ENCODE peak calls at places on chromosome 14, in five cellular contexts. F, P, T, R and E are unnamed samples.

GRCh38 chr14:28141662-28142061 is 624.9 kb upstream of the FOXG1 start:
- DNase-seq in F (no peak), P (no peak), T (no peak), R (no peak), E (no peak)

GRCh38 chr14:53842938-53843337 is 113.7 kb downstream of the BMP4 start:
- DNase-seq in F (peak; percentile 41), P (no peak), T (no peak), R (no peak), E (no peak)

GRCh38 chr14:51603495-51603894 is 48.2 kb upstream of the FRMD6 start:
- DNase-seq in F (no peak), P (no peak), T (no peak), R (no peak), E (no peak)

GRCh38 chr14:73276836-73277235 is 39.5 kb downstream of the PAPLN start:
- DNase-seq in F (no peak), P (no peak), T (no peak), R (no peak), E (no peak)

GRCh38 chr14:33564774-33565630 is 385.9 kb downstream of the EGLN3 start:
- DNase-seq in F (peak; percentile 80), P (no peak), T (no peak), R (peak; percentile 99), E (no peak)

GRCh38 chr14:46008348-46008747 is 643.2 kb downstream of the RPL10L start:
- DNase-seq in F (no peak), P (no peak), T (no peak), R (no peak), E (no peak)

GRCh38 chr14:99118046-99118721 is 153.8 kb downstream of the BCL11B start:
- DNase-seq in F (no peak), P (no peak), T (no peak), R (no peak), E (no peak)

GRCh38 chr14:34254596-34254995 is 207.4 kb downstream of the SPTSSA start:
- DNase-seq in F (no peak), P (no peak), T (no peak), R (no peak), E (no peak)

GRCh38 chr14:53273671-53274072 is 120.5 kb upstream of the DDHD1 start:
- DNase-seq in F (no peak), P (no peak), T (no peak), R (no peak), E (no peak)

GRCh38 chr14:23115918-23116317 is 3.1 kb downstream of the CEBPE start:
- DNase-seq in F (no peak), P (no peak), T (no peak), R (no peak), E (no peak)

GRCh38 chr14:25371053-25371452 is 321.1 kb upstream of the STXBP6 start:
- DNase-seq in F (no peak), P (no peak), T (no peak), R (no peak), E (no peak)

GRCh38 chr14:48027115-48027514 is 351.7 kb upstream of the MDGA2 start:
- DNase-seq in F (no peak), P (no peak), T (no peak), R (no peak), E (no peak)

GRCh38 chr14:56098021-56098420 is 20.2 kb upstream of the PELI2 start:
- DNase-seq in F (no peak), P (no peak), T (no peak), R (no peak), E (no peak)

GRCh38 chr14:67352055-67352454 is 7.5 kb downstream of the ATP6V1D start:
- DNase-seq in F (no peak), P (no peak), T (no peak), R (no peak), E (no peak)

GRCh38 chr14:101109981-101110728 is 206.6 kb upstream of the RTL1 start:
- DNase-seq in F (no peak), P (no peak), T (no peak), R (no peak), E (no peak)

GRCh38 chr14:94162466-94162865 is 11.7 kb upstream of the PPP4R4 start:
- DNase-seq in F (no peak), P (no peak), T (no peak), R (no peak), E (no peak)

GRCh38 chr14:103056322-103057027 is 874 bp downstream of the CDC42BPB start:
- DNase-seq in F (no peak), P (peak; percentile 85), T (no peak), R (no peak), E (no peak)

GRCh38 chr14:100714205-100714781 is 12.4 kb upstream of the DLK1 start:
- DNase-seq in F (no peak), P (no peak), T (no peak), R (peak; percentile 79), E (no peak)

GRCh38 chr14:76098047-76098446 is 53.7 kb upstream of the GPATCH2L start:
- DNase-seq in F (no peak), P (no peak), T (no peak), R (no peak), E (no peak)

GRCh38 chr14:92680781-92681650 is 67.4 kb downstream of the LGMN start:
- DNase-seq in F (peak; percentile 83), P (peak; percentile 77), T (peak; percentile 42), R (peak; percentile 93), E (peak; percentile 16)

GRCh38 chr14:77025744-77026165 is 2.8 kb downstream of the IRF2BPL start:
- DNase-seq in F (no peak), P (no peak), T (no peak), R (no peak), E (no peak)

GRCh38 chr14:56552615-56553014 is 27.0 kb upstream of the TMEM260 start:
- DNase-seq in F (no peak), P (no peak), T (no peak), R (peak; percentile 46), E (no peak)

GRCh38 chr14:101128478-101129450 is 225.2 kb upstream of the RTL1 start:
- DNase-seq in F (no peak), P (peak; percentile 31), T (peak; percentile 7), R (no peak), E (peak; percentile 52)

GRCh38 chr14:100294963-100295330 is 11.3 kb downstream of the SLC25A29 start:
- DNase-seq in F (no peak), P (no peak), T (no peak), R (no peak), E (no peak)

GRCh38 chr14:68373124-68373646 is 419.7 kb downstream of the ZFP36L1 start:
- DNase-seq in F (no peak), P (no peak), T (no peak), R (no peak), E (no peak)
- H3K27ac ChIP-seq in F (no peak overlapping the region), P (no peak overlapping the region), T (no peak overlapping the region), R (no peak overlapping the region), E (no peak overlapping the region)

DNA sequence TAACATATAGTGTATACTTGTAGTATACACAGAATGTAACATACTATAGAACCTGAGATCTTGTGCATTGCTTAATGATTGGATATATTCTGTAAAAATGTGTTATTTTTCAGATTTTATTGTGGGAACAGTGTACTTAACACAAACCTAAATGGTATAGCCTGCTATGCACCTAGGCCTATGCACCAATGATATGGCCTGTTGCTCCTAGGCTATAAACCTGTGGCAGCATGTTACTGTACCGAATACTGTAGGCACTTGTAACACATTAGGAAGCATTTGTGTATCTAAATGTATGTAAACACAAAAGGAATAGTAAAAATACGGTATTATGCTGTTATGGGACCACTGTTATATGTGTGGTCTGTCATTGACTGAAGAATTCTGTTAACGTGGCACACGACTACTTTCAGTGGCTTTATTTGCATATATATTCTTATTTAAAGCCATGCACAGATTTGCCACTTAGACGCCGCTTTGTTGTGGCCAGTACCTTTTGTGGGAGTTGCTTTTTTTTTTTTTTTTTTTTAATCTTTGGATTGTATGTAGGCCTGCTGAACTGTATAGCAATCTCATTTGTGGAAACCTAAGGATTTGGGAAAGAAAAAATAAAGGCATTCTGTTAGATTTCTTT is 7.4 kb downstream of the PAPOLA start:
- DNase-seq in F (no peak), P (no peak), T (no peak), R (peak; percentile 56), E (no peak)
- H3K27ac ChIP-seq in F (no peak overlapping the region), P (no peak overlapping the region), T (no peak overlapping the region), R (peak overlapping the region; percentile 0), E (no peak overlapping the region)

DNA sequence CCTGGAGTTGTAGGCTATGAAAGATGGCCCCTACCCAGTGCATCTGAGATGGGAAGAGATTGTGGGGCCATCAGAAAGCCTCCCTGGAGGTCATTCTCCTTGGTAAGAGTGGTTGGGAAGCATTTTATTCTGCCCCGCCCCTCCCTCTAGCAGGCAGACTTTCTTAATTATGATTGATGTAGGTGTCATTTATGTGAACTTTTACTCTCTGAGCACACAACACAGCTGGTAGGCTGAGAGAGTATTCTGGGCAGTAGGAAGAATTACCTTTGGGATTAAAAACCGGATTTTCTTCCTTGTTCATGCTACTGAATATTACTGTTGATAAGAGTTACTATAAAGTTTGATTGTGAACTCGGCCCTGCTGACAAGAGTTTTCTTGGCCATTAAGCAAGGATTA is 266.8 kb downstream of the TTC6 start:
- DNase-seq in F (no peak), P (no peak), T (no peak), R (no peak), E (no peak)
- H3K27ac ChIP-seq in F (no peak overlapping the region), P (no peak overlapping the region), T (no peak overlapping the region), R (no peak overlapping the region), E (no peak overlapping the region)

DNA sequence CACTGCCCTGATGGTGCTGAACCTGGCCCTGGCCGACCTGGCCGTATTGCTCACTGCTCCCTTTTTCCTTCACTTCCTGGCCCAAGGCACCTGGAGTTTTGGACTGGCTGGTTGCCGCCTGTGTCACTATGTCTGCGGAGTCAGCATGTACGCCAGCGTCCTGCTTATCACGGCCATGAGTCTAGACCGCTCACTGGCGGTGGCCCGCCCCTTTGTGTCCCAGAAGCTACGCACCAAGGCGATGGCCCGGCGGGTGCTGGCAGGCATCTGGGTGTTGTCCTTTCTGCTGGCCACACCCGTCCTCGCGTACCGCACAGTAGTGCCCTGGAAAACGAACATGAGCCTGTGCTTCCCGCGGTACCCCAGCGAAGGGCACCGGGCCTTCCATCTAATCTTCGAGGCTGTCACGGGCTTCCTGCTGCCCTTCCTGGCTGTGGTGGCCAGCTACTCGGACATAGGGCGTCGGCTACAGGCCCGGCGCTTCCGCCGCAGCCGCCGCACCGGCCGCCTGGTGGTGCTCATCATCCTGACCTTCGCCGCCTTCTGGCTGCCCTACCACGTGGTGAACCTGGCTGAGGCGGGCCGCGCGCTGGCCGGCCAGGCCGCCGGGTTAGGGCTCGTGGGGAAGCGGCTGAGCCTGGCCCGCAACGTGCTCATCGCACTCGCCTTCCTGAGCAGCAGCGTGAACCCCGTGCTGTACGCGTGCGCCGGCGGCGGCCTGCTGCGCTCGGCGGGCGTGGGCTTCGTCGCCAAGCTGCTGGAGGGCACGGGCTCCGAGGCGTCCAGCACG is 4.7 kb downstream of the LTB4R start:
- DNase-seq in F (no peak), P (peak; percentile 76), T (no peak), R (no peak), E (no peak)
- H3K27ac ChIP-seq in F (peak overlapping the region; percentile 98), P (peak overlapping the region; percentile 38), T (peak overlapping the region; percentile 47), R (no peak overlapping the region), E (no peak overlapping the region)

DNA sequence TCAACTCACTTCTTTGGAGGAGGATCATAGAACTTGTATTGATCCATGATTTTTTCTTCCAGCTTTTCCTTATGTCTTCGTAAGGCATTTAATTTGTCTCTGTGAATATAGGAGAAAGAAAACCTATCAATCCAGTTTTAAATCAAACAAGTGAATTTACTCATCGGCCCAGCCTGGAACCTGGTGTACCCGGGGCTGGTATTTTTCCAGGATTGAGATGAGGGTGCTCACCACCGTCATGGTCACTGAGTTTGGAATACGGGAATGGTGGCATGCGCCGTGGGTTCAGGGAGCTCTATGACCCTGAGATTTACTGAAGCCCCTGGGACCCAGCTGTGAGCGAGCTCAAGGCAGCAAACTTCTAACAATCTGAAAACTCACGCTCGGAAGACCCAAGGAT is 46.5 kb upstream of the GPR68 start:
- DNase-seq in F (no peak), P (no peak), T (no peak), R (no peak), E (no peak)
- H3K27ac ChIP-seq in F (peak overlapping the region; percentile 54), P (no peak overlapping the region), T (no peak overlapping the region), R (no peak overlapping the region), E (no peak overlapping the region)

GRCh38 chr14:75049136-75049535 is 2.1 kb downstream of the MLH3 start:
- DNase-seq in F (no peak), P (no peak), T (no peak), R (no peak), E (no peak)
- H3K27ac ChIP-seq in F (no peak overlapping the region), P (peak overlapping the region; percentile 62), T (peak overlapping the region; percentile 86), R (no peak overlapping the region), E (peak overlapping the region; percentile 87)